ENCODE peak calls at places on chromosomes 16 and 17, in ten cellular contexts. B, R, U, Y, K, M, W, L, Q and H are unnamed samples.

GRCh38 chr16:66247516-66248089 is 118.9 kb upstream of the CDH5 start:
- DNase-seq in W (peak; percentile 66), M (no peak), B (no peak), K (no peak), L (peak; percentile 9), Y (no peak), Q (peak; percentile 37), U (no peak), R (no peak), H (no peak)

GRCh38 chr16:67723151-67723915 is 4.2 kb upstream of the GFOD2 start:
- DNase-seq in L (peak; percentile 84), W (no peak), U (no peak), Q (no peak), B (peak; percentile 49), K (no peak), Y (no peak), M (no peak), R (no peak), H (no peak)

GRCh38 chr17:73466704-73467433 is 155.1 kb upstream of the CDC42EP4 start:
- DNase-seq in R (no peak), W (no peak), K (no peak), Q (no peak), B (no peak), M (no peak), L (no peak), Y (no peak), U (no peak), H (no peak)

GRCh38 chr17:18181358-18181757 is 2.3 kb upstream of the ALKBH5 start:
- DNase-seq in L (peak; percentile 70), U (no peak), Y (no peak), W (no peak), B (no peak), M (no peak), Q (no peak), K (no peak), R (no peak), H (no peak)

GRCh38 chr16:88510091-88510719 is 57.1 kb downstream of the ZFPM1 start:
- DNase-seq in Q (no peak), K (no peak), L (no peak), Y (no peak), U (no peak), R (no peak), W (no peak), B (no peak), M (no peak), H (no peak)

GRCh38 chr17:72604518-72604917 is 483.7 kb downstream of the SOX9 start:
- DNase-seq in Q (no peak), M (no peak), K (no peak), U (no peak), R (no peak), L (no peak), B (no peak), W (no peak), Y (no peak), H (no peak)

GRCh38 chr16:85750827-85751641 is at the start of gene C16orf74:
- DNase-seq in Y (no peak), B (no peak), R (no peak), M (peak; percentile 65), U (no peak), Q (peak; percentile 30), K (peak; percentile 11), L (peak; percentile 71), W (no peak), H (no peak)

GRCh38 chr16:85924675-85925074 is 25.7 kb downstream of the IRF8 start:
- DNase-seq in L (peak; percentile 14), W (no peak), M (peak; percentile 7), Y (no peak), B (no peak), K (peak; percentile 50), R (no peak), Q (no peak), U (peak; percentile 29), H (no peak)

GRCh38 chr16:78060787-78061186 is 38.4 kb downstream of the CLEC3A start:
- DNase-seq in K (no peak), Q (no peak), Y (no peak), W (no peak), R (no peak), U (no peak), M (no peak), L (no peak), B (no peak), H (no peak)

GRCh38 chr17:41621916-41622315 is 2.5 kb downstream of the KRT17 start:
- DNase-seq in U (no peak), W (no peak), B (no peak), R (no peak), Q (no peak), K (no peak), M (no peak), Y (no peak), L (no peak), H (no peak)

GRCh38 chr16:11023640-11024039 is 79.3 kb downstream of the CLEC16A start:
- DNase-seq in R (no peak), L (no peak), W (no peak), Q (no peak), U (no peak), Y (no peak), B (no peak), K (no peak), M (no peak), H (no peak)